ENCODE peak calls at places on chromosomes 3 and 15, in four cellular contexts. One of them, this sample, is unnamed.

GRCh38 chr3:111534701-111535100 is 7.3 kb upstream of the CD96 start:
- DNase-seq in fibroblast of lung: peak; percentile 44
- DNase-seq in AG09309: no peak
- DNase-seq in left ventricle myocardium superior: no peak
- DNase-seq in this sample: no peak

GRCh38 chr3:185029071-185029470 is 123.8 kb downstream of the C3orf70 start:
- DNase-seq in fibroblast of lung: no peak
- DNase-seq in left ventricle myocardium superior: no peak
- DNase-seq in AG09309: no peak
- DNase-seq in this sample: no peak

GRCh38 chr15:70259030-70259424 is 161.3 kb upstream of the TLE3 start:
- DNase-seq in fibroblast of lung: peak; percentile 66
- DNase-seq in left ventricle myocardium superior: peak; percentile 75
- DNase-seq in AG09309: no peak
- DNase-seq in this sample: peak; percentile 41

GRCh38 chr3:12932754-12933153 is 91.4 kb upstream of the RPL32 start:
- DNase-seq in left ventricle myocardium superior: no peak
- DNase-seq in AG09309: no peak
- DNase-seq in fibroblast of lung: no peak
- DNase-seq in this sample: no peak

GRCh38 chr3:164806188-164806587 is 272.1 kb downstream of the SI start:
- DNase-seq in left ventricle myocardium superior: no peak
- DNase-seq in fibroblast of lung: no peak
- DNase-seq in AG09309: no peak
- DNase-seq in this sample: no peak

GRCh38 chr15:59250249-59250648 is 43.6 kb downstream of the LDHAL6B start:
- DNase-seq in fibroblast of lung: no peak
- DNase-seq in AG09309: no peak
- DNase-seq in left ventricle myocardium superior: no peak
- DNase-seq in this sample: no peak

GRCh38 chr15:85649372-85649771 is 145.4 kb downstream of the KLHL25 start:
- DNase-seq in AG09309: no peak
- DNase-seq in left ventricle myocardium superior: no peak
- DNase-seq in fibroblast of lung: peak; percentile 84
- DNase-seq in this sample: peak; percentile 77

GRCh38 chr3:127614928-127615592 is 13.9 kb upstream of the PODXL2 start:
- DNase-seq in fibroblast of lung: no peak
- DNase-seq in AG09309: no peak
- DNase-seq in left ventricle myocardium superior: no peak
- DNase-seq in this sample: no peak

This sample was measured in stromal cell of bone marrow.